ENCODE peak calls at places on chromosomes 7 and 10, in eight cellular contexts. One of them, this sample, is unnamed.

GRCh38 chr7:26624431-26624830 is 240.0 kb downstream of the SKAP2 start:
- DNase-seq in suprapubic skin: no peak
- DNase-seq in cardiac muscle cell: no peak
- DNase-seq in prostate gland: no peak
- DNase-seq in astrocyte: no peak
- DNase-seq in mammary epithelial cell: no peak
- DNase-seq in left ventricle myocardium inferior: no peak
- DNase-seq in kidney: no peak
- DNase-seq in this sample: no peak

GRCh38 chr7:66682350-66683093 is 53.8 kb downstream of the KCTD7 start:
- DNase-seq in suprapubic skin: peak; percentile 71
- DNase-seq in cardiac muscle cell: peak; percentile 11
- DNase-seq in prostate gland: no peak
- DNase-seq in astrocyte: peak; percentile 53
- DNase-seq in mammary epithelial cell: peak; percentile 41
- DNase-seq in left ventricle myocardium inferior: no peak
- DNase-seq in kidney: peak; percentile 76
- DNase-seq in this sample: peak; percentile 11

GRCh38 chr10:106571216-106571954 is 593.1 kb downstream of the SORCS1 start:
- DNase-seq in suprapubic skin: no peak
- DNase-seq in cardiac muscle cell: peak; percentile 42
- DNase-seq in prostate gland: no peak
- DNase-seq in astrocyte: peak; percentile 18
- DNase-seq in mammary epithelial cell: peak; percentile 57
- DNase-seq in left ventricle myocardium inferior: no peak
- DNase-seq in kidney: no peak
- DNase-seq in this sample: no peak

GRCh38 chr10:43194861-43195260 is 56.6 kb downstream of the CSGALNACT2 start:
- DNase-seq in suprapubic skin: no peak
- DNase-seq in cardiac muscle cell: no peak
- DNase-seq in prostate gland: peak; percentile 70
- DNase-seq in astrocyte: no peak
- DNase-seq in mammary epithelial cell: no peak
- DNase-seq in left ventricle myocardium inferior: no peak
- DNase-seq in kidney: no peak
- DNase-seq in this sample: no peak

GRCh38 chr10:102426803-102427287 is 5.5 kb downstream of the CUEDC2 start:
- DNase-seq in suprapubic skin: no peak
- DNase-seq in cardiac muscle cell: no peak
- DNase-seq in prostate gland: no peak
- DNase-seq in astrocyte: peak; percentile 55
- DNase-seq in mammary epithelial cell: no peak
- DNase-seq in left ventricle myocardium inferior: no peak
- DNase-seq in kidney: no peak
- DNase-seq in this sample: no peak

GRCh38 chr7:54546081-54546985 is 4.2 kb downstream of the VSTM2A start:
- DNase-seq in suprapubic skin: no peak
- DNase-seq in cardiac muscle cell: peak; percentile 66
- DNase-seq in prostate gland: no peak
- DNase-seq in astrocyte: no peak
- DNase-seq in mammary epithelial cell: no peak
- DNase-seq in left ventricle myocardium inferior: no peak
- DNase-seq in kidney: no peak
- DNase-seq in this sample: peak; percentile 60

GRCh38 chr10:124949543-124949942 is 7.6 kb downstream of the ZRANB1 start:
- DNase-seq in suprapubic skin: no peak
- DNase-seq in cardiac muscle cell: no peak
- DNase-seq in prostate gland: no peak
- DNase-seq in astrocyte: no peak
- DNase-seq in mammary epithelial cell: peak; percentile 4
- DNase-seq in left ventricle myocardium inferior: no peak
- DNase-seq in kidney: no peak
- DNase-seq in this sample: no peak

GRCh38 chr10:16030562-16030961 is 170.3 kb upstream of the MINDY3 start:
- DNase-seq in suprapubic skin: no peak
- DNase-seq in cardiac muscle cell: no peak
- DNase-seq in prostate gland: no peak
- DNase-seq in astrocyte: no peak
- DNase-seq in mammary epithelial cell: no peak
- DNase-seq in left ventricle myocardium inferior: no peak
- DNase-seq in kidney: no peak
- DNase-seq in this sample: no peak

GRCh38 chr7:97145068-97145467 is 27.6 kb downstream of the SDHAF3 start:
- DNase-seq in suprapubic skin: no peak
- DNase-seq in cardiac muscle cell: no peak
- DNase-seq in prostate gland: no peak
- DNase-seq in astrocyte: peak; percentile 18
- DNase-seq in mammary epithelial cell: peak; percentile 11
- DNase-seq in left ventricle myocardium inferior: no peak
- DNase-seq in kidney: no peak
- DNase-seq in this sample: no peak

GRCh38 chr10:118850418-118851061 is 95.8 kb upstream of the CACUL1 start:
- DNase-seq in suprapubic skin: no peak
- DNase-seq in cardiac muscle cell: peak; percentile 73
- DNase-seq in prostate gland: peak; percentile 27
- DNase-seq in astrocyte: no peak
- DNase-seq in mammary epithelial cell: peak; percentile 60
- DNase-seq in left ventricle myocardium inferior: peak; percentile 60
- DNase-seq in kidney: peak; percentile 87
- DNase-seq in this sample: peak; percentile 77

DNA sequence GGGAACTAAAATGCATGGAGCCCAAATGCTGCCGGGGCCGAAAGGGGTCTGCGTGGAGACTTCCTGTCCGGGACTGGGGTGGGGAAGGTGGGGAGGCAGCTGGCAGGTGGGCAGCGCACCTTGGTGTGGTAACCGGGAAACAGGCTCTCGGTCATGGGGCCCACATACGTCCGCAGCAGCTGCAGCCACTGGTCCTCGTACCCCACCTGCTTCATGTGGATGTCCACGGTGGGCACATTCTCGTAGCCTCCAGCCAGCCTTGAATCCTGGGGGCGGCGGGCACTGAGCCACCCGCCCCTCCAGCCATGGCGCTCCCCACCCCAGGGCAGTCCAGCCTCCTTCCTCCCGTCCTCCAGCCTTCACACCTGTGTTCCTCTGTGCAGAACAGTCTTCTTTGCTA is 6.6 kb upstream of the MOGAT3 start:
- DNase-seq in suprapubic skin: no peak
- DNase-seq in cardiac muscle cell: no peak
- DNase-seq in prostate gland: no peak
- DNase-seq in astrocyte: no peak
- DNase-seq in mammary epithelial cell: no peak
- DNase-seq in left ventricle myocardium inferior: no peak
- DNase-seq in kidney: no peak
- DNase-seq in this sample: no peak
- H3K36me3 ChIP-seq in suprapubic skin: peaks cover 59% of the 10 kb centered on the region
- H3K36me3 ChIP-seq in cardiac muscle cell: peaks cover 8% of the 10 kb centered on the region
- H3K36me3 ChIP-seq in prostate gland: peaks cover 4% of the 10 kb centered on the region
- H3K36me3 ChIP-seq in astrocyte: peaks cover 3% of the 10 kb centered on the region
- H3K36me3 ChIP-seq in mammary epithelial cell: peaks cover 8% of the 10 kb centered on the region
- H3K36me3 ChIP-seq in left ventricle myocardium inferior: peaks cover 58% of the 10 kb centered on the region
- H3K36me3 ChIP-seq in kidney: no peaks in the 10 kb centered on the region
- H3K36me3 ChIP-seq in this sample: peaks cover 5% of the 10 kb centered on the region

GRCh38 chr7:22153427-22154106 is 203.4 kb downstream of the RAPGEF5 start:
- DNase-seq in suprapubic skin: no peak
- DNase-seq in cardiac muscle cell: no peak
- DNase-seq in prostate gland: no peak
- DNase-seq in astrocyte: no peak
- DNase-seq in mammary epithelial cell: no peak
- DNase-seq in left ventricle myocardium inferior: no peak
- DNase-seq in kidney: no peak
- DNase-seq in this sample: no peak

GRCh38 chr7:22154130-22154529 is 202.8 kb downstream of the RAPGEF5 start:
- DNase-seq in suprapubic skin: no peak
- DNase-seq in cardiac muscle cell: no peak
- DNase-seq in prostate gland: no peak
- DNase-seq in astrocyte: no peak
- DNase-seq in mammary epithelial cell: no peak
- DNase-seq in left ventricle myocardium inferior: no peak
- DNase-seq in kidney: no peak
- DNase-seq in this sample: no peak

GRCh38 chr7:22156205-22156604 is 200.7 kb downstream of the RAPGEF5 start:
- DNase-seq in suprapubic skin: no peak
- DNase-seq in cardiac muscle cell: no peak
- DNase-seq in prostate gland: no peak
- DNase-seq in astrocyte: peak; percentile 74
- DNase-seq in mammary epithelial cell: peak; percentile 83
- DNase-seq in left ventricle myocardium inferior: no peak
- DNase-seq in kidney: no peak
- DNase-seq in this sample: no peak

GRCh38 chr7:22159341-22159740 is 197.6 kb downstream of the RAPGEF5 start:
- DNase-seq in suprapubic skin: no peak
- DNase-seq in cardiac muscle cell: no peak
- DNase-seq in prostate gland: no peak
- DNase-seq in astrocyte: no peak
- DNase-seq in mammary epithelial cell: no peak
- DNase-seq in left ventricle myocardium inferior: no peak
- DNase-seq in kidney: no peak
- DNase-seq in this sample: no peak

DNA sequence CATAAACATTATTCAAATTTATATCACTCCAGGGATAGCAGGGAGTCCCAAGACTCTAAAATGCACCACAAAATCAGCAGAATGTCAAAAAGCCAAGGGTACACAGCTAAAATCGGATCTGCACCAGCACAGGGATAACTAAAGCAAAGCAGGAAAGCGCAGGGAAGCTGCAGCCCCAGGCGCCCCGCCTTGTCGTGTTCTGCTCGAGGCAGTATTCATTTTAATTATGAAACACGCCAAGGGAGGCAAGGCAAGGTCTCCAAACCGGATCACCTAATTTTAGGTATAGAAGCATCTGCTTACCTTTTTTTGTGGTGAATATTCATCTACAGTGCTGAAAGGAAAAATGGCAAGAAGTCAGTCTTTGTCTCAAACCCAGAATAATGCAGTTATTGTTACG is 199.4 kb downstream of the RAPGEF5 start:
- DNase-seq in suprapubic skin: no peak
- DNase-seq in cardiac muscle cell: no peak
- DNase-seq in prostate gland: no peak
- DNase-seq in astrocyte: no peak
- DNase-seq in mammary epithelial cell: no peak
- DNase-seq in left ventricle myocardium inferior: no peak
- DNase-seq in kidney: no peak
- DNase-seq in this sample: no peak
- H3K4me1 ChIP-seq in suprapubic skin: peaks cover 4% of the 10 kb centered on the region
- H3K4me1 ChIP-seq in cardiac muscle cell: no peaks in the 10 kb centered on the region
- H3K4me1 ChIP-seq in prostate gland: no peaks in the 10 kb centered on the region
- H3K4me1 ChIP-seq in astrocyte: peaks cover 10% of the 10 kb centered on the region
- H3K4me1 ChIP-seq in mammary epithelial cell: peaks cover 14% of the 10 kb centered on the region
- H3K4me1 ChIP-seq in left ventricle myocardium inferior: peaks cover 9% of the 10 kb centered on the region
- H3K4me1 ChIP-seq in kidney: no peaks in the 10 kb centered on the region
- H3K4me1 ChIP-seq in this sample: no peaks in the 10 kb centered on the region

GRCh38 chr10:97319671-97320479 is 804 bp downstream of the FRAT1 start:
- DNase-seq in suprapubic skin: peak; percentile 75
- DNase-seq in cardiac muscle cell: peak; percentile 71
- DNase-seq in prostate gland: no peak
- DNase-seq in astrocyte: no peak
- DNase-seq in mammary epithelial cell: peak; percentile 18
- DNase-seq in left ventricle myocardium inferior: peak; percentile 57
- DNase-seq in kidney: peak; percentile 87
- DNase-seq in this sample: peak; percentile 83
- TF ChIP-seq CTCF in suprapubic skin: no peak
- TF ChIP-seq CTCF in cardiac muscle cell: peak; percentile 12
- TF ChIP-seq CTCF in prostate gland: no peak
- TF ChIP-seq CTCF in astrocyte: no peak
- TF ChIP-seq CTCF in mammary epithelial cell: no peak
- TF ChIP-seq CTCF in left ventricle myocardium inferior: peak; percentile 7
- TF ChIP-seq CTCF in kidney: no peak
- TF ChIP-seq CTCF in this sample: no peak

DNA sequence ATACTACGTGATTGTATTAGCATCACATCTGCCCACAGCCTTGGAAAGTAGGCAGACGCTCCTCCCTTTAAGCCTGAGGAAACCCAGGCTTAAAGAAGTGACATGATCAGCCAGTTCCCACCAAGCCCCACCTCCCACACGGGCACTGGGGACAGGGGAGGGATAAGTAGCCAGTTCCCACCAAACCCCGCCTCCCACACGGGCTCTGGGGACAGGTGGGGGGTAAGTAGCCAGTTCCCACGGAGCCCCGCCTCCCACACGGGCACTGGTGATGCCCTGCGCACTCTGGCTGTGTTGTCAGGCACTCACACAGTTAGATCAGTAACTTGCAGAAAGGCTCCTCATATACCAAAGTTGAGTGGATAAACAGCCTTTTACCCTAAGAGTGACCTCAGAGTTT is 606.8 kb downstream of the PTPRN2 start:
- DNase-seq in suprapubic skin: peak; percentile 22
- DNase-seq in cardiac muscle cell: no peak
- DNase-seq in prostate gland: no peak
- DNase-seq in astrocyte: no peak
- DNase-seq in mammary epithelial cell: no peak
- DNase-seq in left ventricle myocardium inferior: no peak
- DNase-seq in kidney: peak; percentile 28
- DNase-seq in this sample: no peak
- H3K36me3 ChIP-seq in suprapubic skin: no peaks in the 10 kb centered on the region
- H3K36me3 ChIP-seq in cardiac muscle cell: no peaks in the 10 kb centered on the region
- H3K36me3 ChIP-seq in prostate gland: no peaks in the 10 kb centered on the region
- H3K36me3 ChIP-seq in astrocyte: no peaks in the 10 kb centered on the region
- H3K36me3 ChIP-seq in mammary epithelial cell: no peaks in the 10 kb centered on the region
- H3K36me3 ChIP-seq in left ventricle myocardium inferior: no peaks in the 10 kb centered on the region
- H3K36me3 ChIP-seq in kidney: no peaks in the 10 kb centered on the region
- H3K36me3 ChIP-seq in this sample: no peaks in the 10 kb centered on the region

GRCh38 chr7:2825595-2826227 is 18.4 kb downstream of the GNA12 start:
- DNase-seq in suprapubic skin: no peak
- DNase-seq in cardiac muscle cell: no peak
- DNase-seq in prostate gland: no peak
- DNase-seq in astrocyte: no peak
- DNase-seq in mammary epithelial cell: no peak
- DNase-seq in left ventricle myocardium inferior: no peak
- DNase-seq in kidney: no peak
- DNase-seq in this sample: no peak
- H3K4me1 ChIP-seq in suprapubic skin: peaks cover 17% of the 10 kb centered on the region
- H3K4me1 ChIP-seq in cardiac muscle cell: peaks cover 50% of the 10 kb centered on the region
- H3K4me1 ChIP-seq in prostate gland: no peaks in the 10 kb centered on the region
- H3K4me1 ChIP-seq in astrocyte: peaks cover 54% of the 10 kb centered on the region
- H3K4me1 ChIP-seq in mammary epithelial cell: peaks cover 27% of the 10 kb centered on the region
- H3K4me1 ChIP-seq in left ventricle myocardium inferior: peaks cover 84% of the 10 kb centered on the region
- H3K4me1 ChIP-seq in kidney: peaks cover 4% of the 10 kb centered on the region
- H3K4me1 ChIP-seq in this sample: peaks cover 4% of the 10 kb centered on the region